ENCODE peak calls at places on chromosomes 5 and 9, in eight cellular contexts. F is chondrocyte; K is EH; D is SW 1271; W is prostate gland; U is GM04504; R is M059J; N is stimulated activated CD8-positive, alpha-beta memory T cell treated with anti-CD3 and anti-CD28 coated beads, Interleukin-7, amount 100 ng/mL, for 24 hours. A is an unnamed sample.

GRCh38 chr9:136059851-136060670 is 35.0 kb downstream of the NACC2 start:
- DNase-seq in F (peak), K (peak), D (no peak), W (no peak), U (peak), R (peak), N (no peak), A (peak)

GRCh38 chr5:82924990-82925385 is 152.2 kb downstream of the TMEM167A start:
- DNase-seq in F (no peak), K (no peak), D (no peak), W (no peak), U (no peak), R (no peak), N (no peak), A (no peak)

GRCh38 chr5:116209166-116209565 is 124.3 kb downstream of the COMMD10 start:
- DNase-seq in F (no peak), K (no peak), D (no peak), W (no peak), U (no peak), R (no peak), N (no peak), A (no peak)

GRCh38 chr9:13278023-13278367 is 1.5 kb downstream of the MPDZ start:
- DNase-seq in F (no peak), K (no peak), D (no peak), W (no peak), U (no peak), R (no peak), N (no peak), A (no peak)

GRCh38 chr9:130526854-130527650 is 52.3 kb upstream of the FUBP3 start:
- DNase-seq in F (no peak), K (no peak), D (no peak), W (no peak), U (no peak), R (no peak), N (no peak), A (no peak)

GRCh38 chr5:158988987-158989624 is 110.6 kb downstream of the EBF1 start:
- DNase-seq in F (no peak), K (no peak), D (no peak), W (no peak), U (no peak), R (no peak), N (no peak), A (no peak)

GRCh38 chr5:126454081-126454480 is 30.9 kb downstream of the GRAMD2B start:
- DNase-seq in F (no peak), K (peak), D (no peak), W (no peak), U (no peak), R (no peak), N (no peak), A (no peak)

GRCh38 chr9:36018755-36019720 is 17.7 kb upstream of the RECK start:
- DNase-seq in F (no peak), K (peak), D (no peak), W (no peak), U (no peak), R (peak), N (no peak), A (no peak)

GRCh38 chr5:157965040-157965439 is 106.1 kb upstream of the CLINT1 start:
- DNase-seq in F (no peak), K (no peak), D (no peak), W (no peak), U (no peak), R (no peak), N (no peak), A (no peak)

GRCh38 chr5:45402804-45403455 is 293.2 kb downstream of the HCN1 start:
- DNase-seq in F (no peak), K (no peak), D (no peak), W (no peak), U (no peak), R (no peak), N (no peak), A (no peak)

GRCh38 chr9:95229230-95229933 is 88.1 kb downstream of the FANCC start:
- DNase-seq in F (no peak), K (no peak), D (no peak), W (no peak), U (no peak), R (peak), N (no peak), A (no peak)

GRCh38 chr5:80083115-80083890 is 48.2 kb downstream of the THBS4 start:
- DNase-seq in F (no peak), K (peak), D (peak), W (no peak), U (peak), R (peak), N (no peak), A (peak)

GRCh38 chr5:12616093-12616492 is 711.8 kb upstream of the CTNND2 start:
- DNase-seq in F (no peak), K (no peak), D (no peak), W (no peak), U (no peak), R (no peak), N (no peak), A (no peak)

GRCh38 chr5:133868946-133869674 is 99.3 kb downstream of the C5orf15 start:
- DNase-seq in F (no peak), K (peak), D (peak), W (peak), U (peak), R (peak), N (peak), A (peak)

GRCh38 chr9:120920495-120921178 is 6.0 kb downstream of the TRAF1 start:
- DNase-seq in F (no peak), K (no peak), D (no peak), W (no peak), U (no peak), R (no peak), N (no peak), A (no peak)

GRCh38 chr9:6757988-6758417 is 230 bp downstream of the KDM4C start:
- DNase-seq in F (peak), K (no peak), D (no peak), W (no peak), U (no peak), R (no peak), N (no peak), A (no peak)

GRCh38 chr9:9970514-9970913 is 642.3 kb downstream of the PTPRD start:
- DNase-seq in F (no peak), K (no peak), D (no peak), W (no peak), U (no peak), R (no peak), N (no peak), A (no peak)

GRCh38 chr9:117160254-117160653 is 254.6 kb downstream of the ASTN2 start:
- DNase-seq in F (no peak), K (no peak), D (no peak), W (no peak), U (no peak), R (no peak), N (no peak), A (no peak)

GRCh38 chr9:89495824-89496555 is 1.9 kb downstream of the SEMA4D start:
- DNase-seq in F (no peak), K (no peak), D (no peak), W (no peak), U (no peak), R (no peak), N (no peak), A (no peak)

GRCh38 chr9:82600536-82601271 is 462.2 kb downstream of the RASEF start:
- DNase-seq in F (no peak), K (no peak), D (no peak), W (no peak), U (no peak), R (no peak), N (no peak), A (no peak)

GRCh38 chr5:94645053-94645452 is 26.6 kb downstream of the SLF1 start:
- DNase-seq in F (no peak), K (no peak), D (no peak), W (no peak), U (no peak), R (no peak), N (no peak), A (no peak)

GRCh38 chr9:95581900-95582299 is 65.1 kb upstream of the PTCH1 start:
- DNase-seq in F (no peak), K (no peak), D (no peak), W (no peak), U (no peak), R (no peak), N (no peak), A (no peak)

GRCh38 chr9:113488071-113488470 is 24.5 kb downstream of the RGS3 start:
- DNase-seq in F (no peak), K (no peak), D (no peak), W (no peak), U (no peak), R (no peak), N (no peak), A (no peak)

GRCh38 chr5:83368835-83369234 is 102.7 kb upstream of the VCAN start:
- DNase-seq in F (no peak), K (peak), D (no peak), W (no peak), U (no peak), R (peak), N (no peak), A (peak)

GRCh38 chr5:61991861-61992260 is 314.1 kb upstream of the KIF2A start:
- DNase-seq in F (no peak), K (no peak), D (no peak), W (no peak), U (no peak), R (no peak), N (no peak), A (peak)

GRCh38 chr9:89592963-89593775 is 11.6 kb upstream of the GADD45G start:
- DNase-seq in F (no peak), K (peak), D (peak), W (no peak), U (no peak), R (peak), N (no peak), A (peak)

GRCh38 chr9:121281614-121282291 is 13.8 kb downstream of the GSN start:
- DNase-seq in F (no peak), K (peak), D (peak), W (peak), U (no peak), R (peak), N (no peak), A (peak)

GRCh38 chr5:11863920-11864319 is 40.3 kb downstream of the CTNND2 start:
- DNase-seq in F (no peak), K (no peak), D (no peak), W (no peak), U (no peak), R (no peak), N (no peak), A (no peak)

GRCh38 chr5:179927834-179928233 is 20.1 kb upstream of the TBC1D9B start:
- DNase-seq in F (no peak), K (no peak), D (no peak), W (no peak), U (no peak), R (no peak), N (no peak), A (no peak)

GRCh38 chr5:16461782-16462181 is 3.8 kb downstream of the ZNF622 start:
- DNase-seq in F (no peak), K (peak), D (peak), W (no peak), U (peak), R (peak), N (no peak), A (peak)

GRCh38 chr5:1727571-1727970 is 72.1 kb downstream of the MRPL36 start:
- DNase-seq in F (peak), K (no peak), D (no peak), W (peak), U (no peak), R (no peak), N (no peak), A (no peak)

GRCh38 chr5:124481419-124481818 is 265.0 kb downstream of the ZNF608 start:
- DNase-seq in F (no peak), K (no peak), D (no peak), W (no peak), U (no peak), R (no peak), N (no peak), A (no peak)

GRCh38 chr5:179336126-179336870 is 9.0 kb downstream of the ADAMTS2 start:
- DNase-seq in F (peak), K (no peak), D (no peak), W (no peak), U (no peak), R (no peak), N (no peak), A (no peak)

A was measured in GM23248.